ENCODE peak calls at places on chromosomes 12 and 14, in seven cellular contexts. I is Right ventricle myocardium superior; H is GM20000; D is stimulated activated CD4-positive, alpha-beta T cell treated with anti-CD3 and anti-CD28 coated beads, Interleukin-15, amount 100 ng/mL, for 24 hours; V is HuH-7.5; M is tibial artery; R is CD8-positive, alpha-beta T cell. Q is an unnamed sample.

GRCh38 chr12:115176741-115177400 is 492.9 kb upstream of the TBX3 start:
- DNase-seq in H (no peak), I (no peak), M (no peak), R (no peak), V (no peak), D (no peak), Q (no peak)

GRCh38 chr12:82383930-82384513 is 25.7 kb downstream of the METTL25 start:
- DNase-seq in M (no peak), D (no peak), V (no peak), H (no peak), I (no peak), R (no peak), Q (no peak)

GRCh38 chr12:101737476-101737875 is 1.8 kb downstream of the SYCP3 start:
- DNase-seq in M (no peak), R (no peak), D (no peak), H (no peak), I (no peak), V (no peak), Q (peak; percentile 94)

GRCh38 chr12:2291182-2291832 is 238.5 kb downstream of the CACNA1C start:
- DNase-seq in R (no peak), M (no peak), V (peak; percentile 72), D (peak; percentile 42), H (peak; percentile 80), I (no peak), Q (peak; percentile 35)

GRCh38 chr12:47296828-47297227 is 217.1 kb upstream of the AMIGO2 start:
- DNase-seq in H (no peak), V (no peak), M (no peak), I (no peak), R (no peak), D (no peak), Q (no peak)

GRCh38 chr14:95256011-95256775 is 63.5 kb downstream of the CLMN start:
- DNase-seq in I (no peak), R (no peak), V (no peak), M (no peak), D (no peak), H (no peak), Q (no peak)

GRCh38 chr12:122538496-122538895 is 11.4 kb downstream of the KNTC1 start:
- DNase-seq in R (no peak), D (no peak), M (no peak), I (no peak), V (no peak), H (no peak), Q (no peak)

GRCh38 chr12:13573698-13574321 is 377.3 kb downstream of the EMP1 start:
- DNase-seq in V (no peak), D (no peak), M (no peak), R (no peak), I (no peak), H (no peak), Q (no peak)

GRCh38 chr12:1373887-1374286 is 220.5 kb downstream of the FBXL14 start:
- DNase-seq in M (no peak), H (no peak), R (no peak), I (no peak), D (no peak), V (no peak), Q (no peak)

GRCh38 chr12:27245039-27245438 is 953 bp downstream of the STK38L start:
- DNase-seq in D (no peak), V (no peak), R (no peak), H (no peak), I (no peak), M (no peak), Q (no peak)

GRCh38 chr14:50093496-50093895 is 22.9 kb downstream of the VCPKMT start:
- DNase-seq in V (no peak), I (no peak), R (no peak), M (no peak), D (no peak), H (no peak), Q (no peak)

GRCh38 chr12:125197326-125197725 is 132.1 kb downstream of the AACS start:
- DNase-seq in H (no peak), V (no peak), R (no peak), M (no peak), I (no peak), D (no peak), Q (no peak)

GRCh38 chr14:70640938-70641547 is 673 bp upstream of the TTC9 start:
- DNase-seq in R (peak; percentile 79), D (peak; percentile 67), V (peak; percentile 45), H (peak; percentile 82), M (no peak), I (no peak), Q (peak; percentile 26)

GRCh38 chr12:120099738-120100137 is 16.8 kb downstream of the RAB35 start:
- DNase-seq in V (no peak), D (no peak), H (no peak), I (no peak), R (no peak), M (no peak), Q (no peak)

GRCh38 chr12:52581481-52581880 is 7.8 kb upstream of the KRT74 start:
- DNase-seq in R (no peak), I (no peak), D (no peak), V (no peak), H (no peak), M (no peak), Q (no peak)

GRCh38 chr12:75908961-75909699 is 122.4 kb downstream of the PHLDA1 start:
- DNase-seq in I (peak; percentile 82), R (no peak), V (no peak), H (no peak), D (no peak), M (peak; percentile 42), Q (no peak)

GRCh38 chr14:89139404-89140247 is 277.4 kb downstream of the FOXN3 start:
- DNase-seq in D (no peak), H (no peak), I (no peak), V (no peak), R (no peak), M (no peak), Q (no peak)

GRCh38 chr14:73833024-73833423 is 18.6 kb upstream of the PTGR2 start:
- DNase-seq in V (no peak), I (no peak), M (no peak), R (no peak), H (no peak), D (no peak), Q (no peak)

GRCh38 chr12:89033062-89033461 is 319.2 kb downstream of the DUSP6 start:
- DNase-seq in I (no peak), V (no peak), D (no peak), M (no peak), R (no peak), H (no peak), Q (no peak)

GRCh38 chr14:22814945-22815713 is at the start of gene SLC7A7:
- DNase-seq in I (no peak), R (no peak), D (no peak), V (no peak), M (no peak), H (no peak), Q (peak; percentile 26)

GRCh38 chr12:46110928-46111699 is 120.7 kb upstream of the SCAF11 start:
- DNase-seq in V (no peak), D (no peak), H (no peak), R (no peak), M (no peak), I (no peak), Q (peak; percentile 39)

GRCh38 chr12:22437031-22437806 is 102.7 kb upstream of the ST8SIA1 start:
- DNase-seq in H (no peak), D (no peak), V (no peak), I (no peak), R (no peak), M (no peak), Q (no peak)

GRCh38 chr14:105495990-105496830 is 5.2 kb downstream of the TEDC1 start:
- DNase-seq in I (peak; percentile 37), R (no peak), H (no peak), V (no peak), D (no peak), M (no peak), Q (no peak)